ENCODE peak calls at places on chromosomes 2 and 18, in six cellular contexts. X is AG08396, I is Caco-2, R is naive B cell, W is caudate nucleus, D is heart right ventricle. Y is an unnamed sample.

GRCh38 chr2:8500124-8501054 is 181.5 kb upstream of the ID2 start:
- DNase-seq in X (no peak), I (peak), R (no peak), W (no peak), D (no peak), Y (no peak)

GRCh38 chr2:168118733-168119518 is 128.5 kb downstream of the STK39 start:
- DNase-seq in X (peak), I (no peak), R (peak), W (peak), D (peak), Y (no peak)

GRCh38 chr2:1538663-1539062 is 125.4 kb downstream of the TPO start:
- DNase-seq in X (peak), I (peak), R (no peak), W (no peak), D (no peak), Y (no peak)

GRCh38 chr18:22493940-22494339 is 76.2 kb upstream of the CTAGE1 start:
- DNase-seq in X (no peak), I (no peak), R (no peak), W (no peak), D (no peak), Y (no peak)

GRCh38 chr18:49582579-49582978 is 20.7 kb downstream of the LIPG start:
- DNase-seq in X (no peak), I (no peak), R (no peak), W (no peak), D (no peak), Y (no peak)

GRCh38 chr2:221999702-222000101 is 299.1 kb downstream of the PAX3 start:
- DNase-seq in X (peak), I (no peak), R (no peak), W (no peak), D (no peak), Y (no peak)

GRCh38 chr2:67213270-67213670 is 183.9 kb upstream of the ETAA1 start:
- DNase-seq in X (no peak), I (no peak), R (no peak), W (no peak), D (no peak), Y (no peak)

GRCh38 chr2:130827502-130828251 is 9.0 kb upstream of the ARHGEF4 start:
- DNase-seq in X (no peak), I (no peak), R (no peak), W (no peak), D (no peak), Y (no peak)

GRCh38 chr2:10412380-10412779 is 35.7 kb downstream of the ODC1 start:
- DNase-seq in X (peak), I (peak), R (no peak), W (no peak), D (no peak), Y (no peak)

GRCh38 chr2:230849633-230850357 is 14.9 kb upstream of the ITM2C start:
- DNase-seq in X (peak), I (no peak), R (peak), W (no peak), D (no peak), Y (peak)

GRCh38 chr18:7158201-7158600 is 40.6 kb upstream of the LAMA1 start:
- DNase-seq in X (peak), I (peak), R (no peak), W (no peak), D (no peak), Y (no peak)

GRCh38 chr2:238915196-238915595 is 67.3 kb downstream of the TWIST2 start:
- DNase-seq in X (no peak), I (no peak), R (no peak), W (no peak), D (no peak), Y (no peak)

GRCh38 chr2:235864311-235864710 is 303.9 kb downstream of the GBX2 start:
- DNase-seq in X (no peak), I (no peak), R (no peak), W (no peak), D (no peak), Y (no peak)

GRCh38 chr2:66822186-66822585 is 387.3 kb downstream of the MEIS1 start:
- DNase-seq in X (no peak), I (no peak), R (no peak), W (no peak), D (no peak), Y (no peak)

Y was measured in psoas muscle.